ENCODE peak calls at places on chromosomes 3 and 15, in five cellular contexts. Z, S, K, J and I are unnamed samples.

GRCh38 chr3:50292924-50293801 is 934 bp upstream of the IFRD2 start:
- DNase-seq in K (no peak), J (no peak), S (no peak), Z (no peak), I (no peak)

GRCh38 chr3:159821148-159821547 is 167.5 kb upstream of the IL12A start:
- DNase-seq in K (no peak), S (no peak), Z (no peak), J (no peak), I (no peak)

GRCh38 chr3:12886106-12886679 is 44.8 kb upstream of the RPL32 start:
- DNase-seq in Z (no peak), S (no peak), K (no peak), J (no peak), I (no peak)

GRCh38 chr3:42025388-42026138 is 63.7 kb upstream of the ULK4 start:
- DNase-seq in Z (peak; percentile 59), S (no peak), J (peak; percentile 91), K (no peak), I (peak; percentile 81)

GRCh38 chr3:111828506-111828905 is 30.6 kb upstream of the PHLDB2 start:
- DNase-seq in J (no peak), Z (no peak), K (no peak), S (no peak), I (no peak)

GRCh38 chr3:102090646-102091045 is 241.3 kb downstream of the NFKBIZ start:
- DNase-seq in Z (no peak), J (no peak), K (no peak), S (no peak), I (no peak)

GRCh38 chr15:49045691-49046112 is 544 bp downstream of the SECISBP2L start:
- DNase-seq in S (no peak), Z (peak; percentile 56), K (no peak), J (no peak), I (no peak)

GRCh38 chr3:59502806-59503205 is 453.0 kb upstream of the CFAP20DC start:
- DNase-seq in K (peak; percentile 7), Z (peak; percentile 79), S (no peak), J (no peak), I (no peak)

GRCh38 chr3:3110299-3110630 is at the start of gene IL5RA:
- DNase-seq in J (no peak), S (no peak), K (no peak), Z (no peak), I (no peak)

GRCh38 chr3:52245322-52246263 is at the start of gene PPM1M:
- DNase-seq in K (peak; percentile 33), Z (peak; percentile 51), J (peak; percentile 74), S (peak; percentile 51), I (no peak)

GRCh38 chr3:179973931-179974361 is 62.8 kb downstream of the PEX5L start:
- DNase-seq in J (no peak), S (no peak), K (no peak), Z (no peak), I (no peak)

GRCh38 chr3:9169951-9170850 is 79.2 kb downstream of the SRGAP3 start:
- DNase-seq in S (no peak), K (peak; percentile 5), J (no peak), Z (no peak), I (no peak)

GRCh38 chr3:126983276-126983652 is 349 bp downstream of the PLXNA1 start:
- DNase-seq in J (no peak), S (no peak), Z (no peak), K (no peak), I (no peak)

GRCh38 chr3:26236991-26237682 is 385.4 kb upstream of the LRRC3B start:
- DNase-seq in J (no peak), S (no peak), K (no peak), Z (no peak), I (no peak)